ENCODE peak calls at places on chromosomes 3 and 15, in six cellular contexts. M is fibroblast of pulmonary artery, I is breast epithelium, Q is testis, Y is bronchial epithelial cell, N is mesothelial cell of epicardium. L is an unnamed sample.

GRCh38 chr15:95129589-95129988 is 898.2 kb downstream of the MCTP2 start:
- DNase-seq in M (peak; percentile 58), Y (no peak), Q (peak; percentile 33), I (no peak), N (no peak), L (no peak)

GRCh38 chr3:198061119-198062067 is 101.4 kb downstream of the LMLN start:
- DNase-seq in N (no peak), Q (no peak), I (no peak), Y (no peak), M (no peak), L (no peak)

GRCh38 chr3:57961828-57962447 is 46.3 kb upstream of the FLNB start:
- DNase-seq in Y (peak; percentile 75), N (no peak), I (no peak), M (peak; percentile 73), Q (no peak), L (no peak)

GRCh38 chr3:7285502-7285901 is 424.6 kb downstream of the GRM7 start:
- DNase-seq in Q (peak; percentile 47), Y (peak; percentile 21), M (peak; percentile 45), I (no peak), N (no peak), L (no peak)

GRCh38 chr3:48247401-48247807 is 6.5 kb downstream of the ZNF589 start:
- DNase-seq in M (peak; percentile 68), N (no peak), Q (peak; percentile 71), Y (peak; percentile 38), I (no peak), L (no peak)

GRCh38 chr15:68819451-68820204 is 1.1 kb downstream of the ANP32A start:
- DNase-seq in M (peak; percentile 68), I (peak; percentile 48), Q (peak; percentile 73), N (peak; percentile 56), Y (no peak), L (peak; percentile 25)

GRCh38 chr3:164208026-164208425 is 870.3 kb downstream of the SI start:
- DNase-seq in Y (no peak), I (no peak), Q (no peak), M (no peak), N (no peak), L (no peak)

GRCh38 chr15:40688932-40689799 is 5.8 kb upstream of the RAD51 start:
- DNase-seq in Y (no peak), Q (no peak), I (no peak), N (no peak), M (no peak), L (no peak)

GRCh38 chr3:50167069-50167781 is 12.1 kb downstream of the SEMA3F start:
- DNase-seq in I (no peak), Q (no peak), M (no peak), N (no peak), Y (peak; percentile 87), L (no peak)

GRCh38 chr3:71447803-71448202 is 135.7 kb downstream of the FOXP1 start:
- DNase-seq in M (no peak), N (no peak), Y (peak; percentile 96), I (no peak), Q (no peak), L (no peak)

GRCh38 chr3:133610031-133610430 is 36.5 kb downstream of the CDV3 start:
- DNase-seq in Y (no peak), I (no peak), Q (no peak), M (no peak), N (no peak), L (no peak)

GRCh38 chr3:56969851-56970250 is 90.6 kb upstream of the SPATA12 start:
- DNase-seq in M (peak; percentile 30), N (no peak), I (no peak), Y (no peak), Q (no peak), L (no peak)

GRCh38 chr3:152026033-152026556 is 152.7 kb downstream of the SUCNR1 start:
- DNase-seq in Q (no peak), Y (peak; percentile 84), I (no peak), N (no peak), M (peak; percentile 88), L (no peak)

GRCh38 chr3:154135511-154136173 is 14.5 kb downstream of the ARHGEF26 start:
- DNase-seq in M (no peak), Q (no peak), N (no peak), I (no peak), Y (peak; percentile 31), L (no peak)

GRCh38 chr3:3127432-3128010 is 781 bp downstream of the TRNT1 start:
- DNase-seq in M (no peak), Y (peak; percentile 5), I (no peak), N (no peak), Q (no peak), L (no peak)

GRCh38 chr15:99385865-99386264 is 134.6 kb downstream of the LRRC28 start:
- DNase-seq in Y (no peak), M (peak; percentile 48), N (no peak), Q (peak; percentile 84), I (no peak), L (no peak)

GRCh38 chr3:149813367-149814281 is 609 bp downstream of the RNF13 start:
- DNase-seq in N (no peak), Y (peak; percentile 71), Q (peak; percentile 44), M (peak; percentile 53), I (peak; percentile 50), L (peak; percentile 45)

GRCh38 chr3:58562498-58562897 is 14.7 kb downstream of the FAM107A start:
- DNase-seq in M (no peak), I (no peak), Q (no peak), Y (no peak), N (no peak), L (no peak)

GRCh38 chr15:86162172-86162591 is 82.5 kb downstream of the AGBL1 start:
- DNase-seq in N (no peak), Y (no peak), I (no peak), M (no peak), Q (no peak), L (no peak)

GRCh38 chr15:90095521-90095959 is 6.7 kb downstream of the IDH2 start:
- DNase-seq in N (no peak), Y (no peak), Q (no peak), I (peak; percentile 63), M (no peak), L (no peak)

GRCh38 chr3:101850327-101851048 is 1.2 kb downstream of the NFKBIZ start:
- DNase-seq in I (no peak), M (peak; percentile 79), Q (no peak), Y (peak; percentile 45), N (no peak), L (no peak)

GRCh38 chr3:145776782-145777408 is 384.1 kb downstream of the PLOD2 start:
- DNase-seq in N (no peak), Q (peak; percentile 78), M (peak; percentile 87), I (no peak), Y (peak; percentile 69), L (peak; percentile 72)
- TF ChIP-seq CTCF in N (peak; percentile 76), Q (peak; percentile 54), M (peak; percentile 81), I (no peak), Y (peak; percentile 62), L (peak; percentile 85)

GRCh38 chr3:124576565-124577493 is 153.4 kb upstream of the UMPS start:
- DNase-seq in N (no peak), M (no peak), Y (no peak), I (no peak), Q (no peak), L (no peak)
- TF ChIP-seq CTCF in N (no peak), M (no peak), Y (no peak), I (no peak), Q (no peak), L (no peak)

DNA sequence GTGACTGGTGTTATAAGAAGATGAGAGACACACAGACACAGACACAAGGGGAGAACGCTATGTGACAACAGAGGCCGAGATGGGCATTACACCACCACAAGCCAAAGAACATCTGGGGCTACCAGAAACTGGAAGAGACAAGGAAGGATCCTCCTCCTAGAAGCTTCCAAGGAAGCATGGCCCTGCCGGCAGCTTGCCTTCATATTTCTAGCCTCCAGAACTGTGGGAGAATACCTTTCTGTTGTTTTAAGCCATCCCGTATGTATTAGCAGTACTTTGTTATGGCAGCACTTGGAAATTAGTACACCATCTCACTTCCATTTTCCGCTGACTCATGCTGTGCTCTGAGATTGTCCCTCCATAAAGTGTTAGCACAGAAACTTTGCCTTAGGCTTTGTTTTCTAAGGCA is 38.7 kb upstream of the CA12 start:
- DNase-seq in I (no peak), N (no peak), M (peak; percentile 37), Y (peak; percentile 32), Q (no peak), L (no peak)
- TF ChIP-seq CTCF in I (no peak), N (no peak), M (no peak), Y (no peak), Q (no peak), L (no peak)

DNA sequence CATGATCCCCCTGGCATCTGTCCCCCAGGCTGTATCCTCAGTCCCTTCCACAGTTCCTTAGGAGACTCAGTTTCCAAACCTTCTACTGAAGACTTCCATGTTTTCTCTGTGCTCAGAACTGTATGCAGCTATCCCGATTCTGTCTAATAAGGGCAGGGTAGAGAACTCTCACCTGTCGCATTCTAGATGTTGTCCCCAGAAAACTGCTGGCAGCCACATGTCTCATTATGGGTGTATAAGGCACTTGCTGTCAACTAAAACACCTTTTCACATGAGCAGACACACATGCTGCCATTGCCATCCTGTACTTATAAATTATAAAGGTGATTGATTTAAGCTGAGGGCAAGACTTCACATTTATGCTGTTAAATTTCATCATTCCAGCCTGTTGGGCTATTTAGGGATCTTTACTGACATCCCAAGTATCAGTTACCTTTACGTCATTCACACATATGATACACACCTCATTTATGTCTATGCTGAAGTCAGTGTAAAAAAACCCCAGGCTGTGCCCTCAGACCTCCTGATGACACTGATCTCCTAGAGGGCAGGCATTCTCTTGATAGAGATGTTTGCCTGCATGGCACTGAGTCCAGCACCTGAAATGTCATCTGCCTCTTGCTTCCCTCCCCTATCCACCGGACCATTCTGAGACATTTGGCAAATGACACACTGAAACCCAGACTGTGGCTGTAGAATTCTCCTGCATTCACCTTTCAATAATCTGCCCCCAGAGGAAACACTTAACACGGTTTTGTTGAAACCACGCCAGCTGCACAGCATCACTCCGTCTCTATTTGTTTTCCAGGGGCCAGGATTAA is 35.8 kb downstream of the BTD start:
- DNase-seq in N (no peak), I (no peak), Y (no peak), M (no peak), Q (no peak), L (no peak)
- TF ChIP-seq CTCF in N (no peak), I (no peak), Y (no peak), M (peak; percentile 1), Q (no peak), L (no peak)

DNA sequence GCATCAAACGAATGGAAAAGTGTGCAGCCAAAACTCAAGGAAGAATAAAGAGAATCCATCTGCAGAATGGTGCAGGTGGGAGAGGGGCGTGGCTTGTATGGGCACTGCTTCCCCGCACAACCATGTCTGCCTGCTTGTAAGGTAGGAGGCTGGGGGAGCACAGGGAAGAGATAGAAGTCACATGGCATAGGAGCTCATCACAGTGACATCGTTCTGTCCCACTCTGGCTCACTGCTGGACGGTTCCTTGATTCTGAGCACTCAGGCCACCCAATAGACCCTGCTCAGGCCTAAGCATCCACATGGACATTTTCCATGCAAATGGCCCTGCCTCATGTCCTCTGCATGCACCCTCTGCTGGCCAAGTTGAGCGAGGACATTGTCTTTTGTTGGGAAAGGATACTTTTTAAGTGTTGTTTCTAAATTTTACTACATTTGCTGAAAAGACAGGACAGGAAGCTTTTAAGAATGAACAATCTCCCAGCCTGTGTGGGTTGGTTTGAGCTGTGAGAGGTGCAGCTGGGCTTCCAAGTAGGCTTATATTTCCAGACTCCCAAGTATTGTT is 3.1 kb downstream of the MYLK start:
- DNase-seq in N (no peak), Q (peak; percentile 28), Y (peak; percentile 31), I (no peak), M (peak; percentile 64), L (peak; percentile 31)
- TF ChIP-seq CTCF in N (peak; percentile 54), Q (peak; percentile 36), Y (peak; percentile 53), I (no peak), M (peak; percentile 76), L (peak; percentile 56)

GRCh38 chr3:106824856-106825255 is 552.4 kb upstream of the CCDC54 start:
- DNase-seq in Y (peak; percentile 53), I (no peak), M (peak; percentile 54), N (no peak), Q (peak; percentile 62), L (peak; percentile 15)
- TF ChIP-seq CTCF in Y (peak; percentile 33), I (no peak), M (peak; percentile 40), N (no peak), Q (no peak), L (no peak)